ENCODE peak calls at places on chromosome 1, in ten cellular contexts. X is aorta; H is HT1080; I is cardiac fibroblast; J is naive thymus-derived CD4-positive, alpha-beta T cell; D is cardiac muscle cell; R is HTR-8/SVneo; T is AG04450; C is CD4-positive, alpha-beta T cell; M is ovary. B is an unnamed sample.

GRCh38 chr1:50622259-50622658 is 199.0 kb upstream of the DMRTA2 start:
- DNase-seq in M (no peak), R (no peak), X (no peak), H (no peak), T (no peak), J (no peak), C (no peak), D (no peak), I (no peak), B (no peak)

GRCh38 chr1:28067523-28068090 is 20.8 kb downstream of the EYA3 start:
- DNase-seq in R (no peak), H (no peak), J (no peak), M (no peak), X (no peak), C (no peak), D (no peak), I (peak; percentile 36), T (no peak), B (no peak)

GRCh38 chr1:12314328-12314903 is 84.6 kb downstream of the VPS13D start:
- DNase-seq in J (no peak), T (no peak), I (peak; percentile 51), D (peak; percentile 60), H (no peak), C (no peak), X (no peak), R (peak; percentile 25), M (no peak), B (no peak)

GRCh38 chr1:30378991-30379581 is 344.3 kb downstream of the MATN1 start:
- DNase-seq in T (peak; percentile 20), D (peak; percentile 96), C (no peak), J (no peak), R (no peak), I (peak; percentile 43), M (peak; percentile 81), H (peak; percentile 73), X (no peak), B (no peak)

GRCh38 chr1:89065077-89065868 is at the start of gene GBP1:
- DNase-seq in X (no peak), R (peak; percentile 10), C (no peak), D (peak; percentile 90), M (no peak), H (peak; percentile 67), I (peak; percentile 95), J (peak; percentile 45), T (peak; percentile 78), B (no peak)

GRCh38 chr1:219507432-219507831 is 105.5 kb downstream of the ZC3H11B start:
- DNase-seq in H (no peak), M (no peak), T (no peak), C (no peak), X (no peak), D (peak; percentile 34), R (no peak), I (peak; percentile 3), J (no peak), B (no peak)

GRCh38 chr1:171637928-171638576 is 14.4 kb downstream of the MYOC start:
- DNase-seq in C (no peak), R (no peak), H (no peak), I (no peak), J (no peak), X (no peak), T (no peak), M (no peak), D (no peak), B (no peak)

GRCh38 chr1:18183477-18183974 is 75.9 kb downstream of the IGSF21 start:
- DNase-seq in C (no peak), M (no peak), T (no peak), I (no peak), J (no peak), R (no peak), D (no peak), H (no peak), X (no peak), B (no peak)

GRCh38 chr1:181726608-181727007 is 243.3 kb downstream of the CACNA1E start:
- DNase-seq in R (no peak), J (no peak), M (no peak), H (peak; percentile 41), I (no peak), T (no peak), D (no peak), X (no peak), C (no peak), B (no peak)

GRCh38 chr1:76291737-76292136 is 217.2 kb downstream of the ST6GALNAC3 start:
- DNase-seq in I (no peak), J (no peak), R (no peak), M (no peak), X (no peak), C (no peak), T (no peak), D (no peak), H (no peak), B (no peak)

GRCh38 chr1:119081267-119081666 is 59.2 kb downstream of the WARS2 start:
- DNase-seq in M (no peak), H (peak; percentile 13), I (peak; percentile 62), X (no peak), R (no peak), J (no peak), C (no peak), D (peak; percentile 64), T (no peak), B (no peak)

GRCh38 chr1:181113061-181113695 is 24.7 kb downstream of the IER5 start:
- DNase-seq in I (peak; percentile 76), X (no peak), R (no peak), H (peak; percentile 88), D (peak; percentile 34), M (no peak), T (no peak), C (no peak), J (no peak), B (no peak)

GRCh38 chr1:982765-983436 is 1.0 kb upstream of the PERM1 start:
- DNase-seq in X (no peak), T (no peak), H (no peak), D (no peak), I (no peak), R (no peak), C (no peak), J (no peak), M (no peak), B (no peak)

GRCh38 chr1:171590022-171590421 is 32.0 kb upstream of the MYOCOS start:
- DNase-seq in D (peak; percentile 36), I (peak; percentile 52), C (no peak), X (no peak), R (no peak), T (peak; percentile 24), M (no peak), J (no peak), H (no peak), B (no peak)

GRCh38 chr1:235617808-235618207 is 31.8 kb downstream of the GNG4 start:
- DNase-seq in J (no peak), H (no peak), R (peak; percentile 75), M (no peak), X (no peak), I (peak; percentile 70), T (peak; percentile 56), D (peak; percentile 65), C (no peak), B (no peak)

GRCh38 chr1:172680733-172681275 is 21.9 kb downstream of the FASLG start:
- DNase-seq in T (no peak), I (no peak), X (no peak), H (no peak), C (no peak), M (no peak), D (no peak), R (no peak), J (no peak), B (no peak)

GRCh38 chr1:21541835-21542234 is 32.6 kb downstream of the ALPL start:
- DNase-seq in D (peak; percentile 80), R (peak; percentile 45), I (peak; percentile 63), C (no peak), H (no peak), M (no peak), T (peak; percentile 20), J (no peak), X (no peak), B (no peak)

GRCh38 chr1:169538998-169539871 is 47.0 kb downstream of the F5 start:
- DNase-seq in D (peak; percentile 92), T (peak; percentile 55), M (no peak), H (peak; percentile 91), I (peak; percentile 91), R (peak; percentile 7), X (no peak), C (no peak), J (no peak), B (no peak)

GRCh38 chr1:208162903-208163302 is 81.3 kb downstream of the PLXNA2 start:
- DNase-seq in X (no peak), I (no peak), T (no peak), J (no peak), R (no peak), H (no peak), C (no peak), D (no peak), M (no peak), B (no peak)

GRCh38 chr1:173206816-173207595 is at the start of gene TNFSF4:
- DNase-seq in D (peak; percentile 78), I (peak; percentile 64), X (no peak), R (no peak), H (no peak), M (peak; percentile 37), C (no peak), T (no peak), J (no peak), B (no peak)

GRCh38 chr1:236301080-236301957 is 19.6 kb upstream of the ERO1B start:
- DNase-seq in C (no peak), T (no peak), J (no peak), M (no peak), R (no peak), H (no peak), D (no peak), I (no peak), X (no peak), B (no peak)

GRCh38 chr1:12618661-12619395 is 818 bp upstream of the DHRS3 start:
- DNase-seq in I (peak; percentile 87), M (peak; percentile 75), J (peak; percentile 45), T (no peak), X (peak; percentile 89), D (peak; percentile 91), H (peak; percentile 81), R (peak; percentile 85), C (peak; percentile 50), B (no peak)

GRCh38 chr1:3441449-3441848 is 13.0 kb upstream of the ARHGEF16 start:
- DNase-seq in C (no peak), R (no peak), T (no peak), H (no peak), I (no peak), X (no peak), D (no peak), M (no peak), J (no peak), B (no peak)

GRCh38 chr1:41474490-41475271 is 9.8 kb downstream of the EDN2 start:
- DNase-seq in X (peak; percentile 84), I (no peak), H (no peak), J (no peak), R (no peak), T (no peak), C (no peak), M (peak; percentile 63), D (no peak), B (no peak)

GRCh38 chr1:93051961-93052360 is 27.1 kb upstream of the MTF2 start:
- DNase-seq in J (no peak), R (no peak), D (no peak), X (no peak), M (no peak), I (peak; percentile 24), C (no peak), H (no peak), T (no peak), B (no peak)

GRCh38 chr1:181423301-181423918 is 59.9 kb upstream of the CACNA1E start:
- DNase-seq in X (no peak), T (no peak), C (peak; percentile 33), J (no peak), I (peak; percentile 44), R (peak; percentile 34), H (peak; percentile 29), M (no peak), D (peak; percentile 46), B (no peak)

B was measured in iPS DF 6.9.